ENCODE peak calls at places on chromosomes 1 and 21, in four cellular contexts. L is A549, F is tibial nerve, N is transverse colon. E is an unnamed sample. For H3K9me3, the result is how much of the 10 kb centered on the place peaks cover.

GRCh38 chr1:151881479-151881878 is 27.8 kb downstream of the THEM4 start:
- DNase-seq in L (no peak), F (no peak), N (no peak), E (no peak)

GRCh38 chr1:155929057-155929456 is 5.2 kb downstream of the KHDC4 start:
- DNase-seq in L (no peak), F (no peak), N (no peak), E (no peak)

GRCh38 chr1:158045639-158046038 is 52.2 kb downstream of the KIRREL1 start:
- DNase-seq in L (no peak), F (no peak), N (no peak), E (peak)

GRCh38 chr1:248871837-248872401 is 13.0 kb upstream of the ZNF692 start:
- DNase-seq in L (no peak), F (no peak), N (no peak), E (no peak)

GRCh38 chr1:41558761-41559171 is 74.3 kb upstream of the EDN2 start:
- DNase-seq in L (no peak), F (no peak), N (no peak), E (no peak)

GRCh38 chr1:34816778-34817177 is 24.0 kb downstream of the GJA4 start:
- DNase-seq in L (no peak), F (no peak), N (no peak), E (no peak)

GRCh38 chr1:197180252-197180878 is 33.9 kb upstream of the ASPM start:
- DNase-seq in L (peak), F (no peak), N (no peak), E (no peak)

GRCh38 chr21:32475162-32475812 is 62.8 kb downstream of the EVA1C start:
- DNase-seq in L (no peak), F (no peak), N (no peak), E (no peak)

GRCh38 chr1:67648582-67649326 is 36.2 kb upstream of the GADD45A start:
- DNase-seq in L (no peak), F (no peak), N (no peak), E (no peak)

GRCh38 chr1:46532095-46532494 is 19.4 kb downstream of the KNCN start:
- DNase-seq in L (no peak), F (no peak), N (no peak), E (no peak)

GRCh38 chr1:117210831-117211261 is at the start of gene VTCN1:
- DNase-seq in L (peak), F (no peak), N (peak), E (no peak)

GRCh38 chr21:32412998-32413504 is 545 bp downstream of the EVA1C start:
- DNase-seq in L (no peak), F (peak), N (peak), E (peak)

GRCh38 chr1:202661136-202661845 is 49.0 kb downstream of the SYT2 start:
- DNase-seq in L (peak), F (no peak), N (no peak), E (no peak)

GRCh38 chr1:78760858-78761257 is 111.2 kb downstream of the IFI44 start:
- DNase-seq in L (peak), F (no peak), N (no peak), E (no peak)

GRCh38 chr1:206012086-206012859 is 9.1 kb upstream of the RAB7B start:
- DNase-seq in L (no peak), F (peak), N (peak), E (no peak)

GRCh38 chr1:84998642-84999280 is 1.8 kb upstream of the MCOLN2 start:
- DNase-seq in L (no peak), F (no peak), N (peak), E (no peak)

GRCh38 chr1:50279622-50280320 is 143.5 kb downstream of the DMRTA2 start:
- DNase-seq in L (no peak), F (no peak), N (no peak), E (no peak)

GRCh38 chr1:162632234-162632666 is at the start of gene DDR2:
- DNase-seq in L (no peak), F (peak), N (peak), E (peak)

GRCh38 chr1:41537788-41538351 is 53.4 kb upstream of the EDN2 start:
- DNase-seq in L (no peak), F (no peak), N (peak), E (peak)

GRCh38 chr1:152168535-152168868 is 9.5 kb upstream of the RPTN start:
- DNase-seq in L (no peak), F (no peak), N (no peak), E (no peak)

GRCh38 chr1:234608026-234608719 is 1.8 kb downstream of the IRF2BP2 start:
- DNase-seq in L (peak), F (peak), N (peak), E (peak)

GRCh38 chr1:226626577-226626956 is 78.0 kb downstream of the STUM start:
- DNase-seq in L (peak), F (peak), N (peak), E (peak)

GRCh38 chr1:150560011-150560438 is 10.8 kb downstream of the ADAMTSL4 start:
- DNase-seq in L (peak), F (peak), N (peak), E (peak)

GRCh38 chr1:155979525-155980343 is 1.4 kb upstream of the ARHGEF2 start:
- DNase-seq in L (no peak), F (no peak), N (peak), E (no peak)

GRCh38 chr1:54096491-54097235 is 43.3 kb downstream of the TCEANC2 start:
- DNase-seq in L (no peak), F (no peak), N (no peak), E (no peak)

GRCh38 chr1:115251340-115251748 is 86.7 kb downstream of the NGF start:
- DNase-seq in L (no peak), F (no peak), N (no peak), E (no peak)

GRCh38 chr1:78231894-78232293 is 186.1 kb downstream of the GIPC2 start:
- DNase-seq in L (no peak), F (no peak), N (no peak), E (no peak)

GRCh38 chr1:831522-831921 is 92.2 kb upstream of the SAMD11 start:
- DNase-seq in L (no peak), F (no peak), N (no peak), E (no peak)

GRCh38 chr1:38559180-38559874 is 300.2 kb downstream of the RRAGC start:
- DNase-seq in L (no peak), F (no peak), N (peak), E (peak)

GRCh38 chr1:230565141-230565540 is 77.1 kb upstream of the COG2 start:
- DNase-seq in L (no peak), F (no peak), N (no peak), E (no peak)

GRCh38 chr21:38848187-38848609 is 42.5 kb downstream of the ETS2 start:
- DNase-seq in L (no peak), F (no peak), N (no peak), E (no peak)

GRCh38 chr1:172431721-172432192 is 11.3 kb downstream of the C1orf105 start:
- DNase-seq in L (no peak), F (no peak), N (peak), E (no peak)

GRCh38 chr1:162091681-162092524 is 22.4 kb downstream of the NOS1AP start:
- DNase-seq in L (no peak), F (no peak), N (no peak), E (no peak)

GRCh38 chr1:84508510-84508909 is 2.1 kb upstream of the GNG5 start:
- DNase-seq in L (no peak), F (no peak), N (no peak), E (no peak)

GRCh38 chr1:109796484-109797305 is 33.0 kb upstream of the EPS8L3 start:
- DNase-seq in L (no peak), F (no peak), N (peak), E (no peak)

DNA sequence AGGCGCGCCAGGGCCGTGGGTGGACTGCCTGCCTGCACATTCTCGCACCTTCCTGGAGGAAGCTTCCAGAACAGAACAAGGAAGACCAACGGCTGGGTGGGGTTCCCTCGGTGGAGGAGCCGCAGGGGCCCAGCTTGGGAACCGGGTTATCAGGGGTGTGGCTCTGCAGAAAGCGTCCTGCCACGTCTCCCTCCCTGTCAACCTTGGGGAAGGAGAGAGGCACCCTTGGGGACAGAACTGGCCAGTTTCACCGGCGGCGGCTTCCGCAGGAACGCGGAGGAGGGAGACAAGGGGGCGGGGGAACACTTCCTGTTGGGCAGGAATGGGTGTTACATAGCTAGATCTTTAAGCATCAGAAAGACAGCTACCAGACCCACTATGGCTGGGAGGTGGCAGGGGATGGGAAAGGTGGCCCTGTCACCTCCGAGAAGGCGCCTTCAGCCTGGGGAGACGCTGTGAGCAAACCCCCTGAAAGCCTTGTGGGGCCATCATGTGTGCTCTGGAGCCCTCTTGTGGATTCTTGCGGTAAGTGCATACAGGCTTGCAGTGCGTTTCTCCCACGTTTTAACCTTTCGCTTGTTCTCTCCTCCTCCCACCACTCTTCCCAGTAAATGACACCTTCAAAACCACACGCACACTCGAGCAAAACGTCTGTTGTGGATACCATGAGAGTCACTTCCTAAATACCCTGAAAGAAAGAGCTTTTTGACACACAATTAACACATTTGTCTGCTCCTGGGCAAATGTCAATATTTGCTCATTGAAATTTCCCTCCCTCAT is 3.8 kb upstream of the PLEKHA6 start:
- DNase-seq in L (peak), F (peak), N (peak), E (peak)
- TF ChIP-seq EP300 in L (no peak), F (peak), N (no peak), E (no peak)

GRCh38 chr1:65260851-65261473 is 48.4 kb upstream of the DNAJC6 start:
- DNase-seq in L (peak), F (no peak), N (no peak), E (no peak)
- H3K9me3 ChIP-seq in L (under half), F (under half), N (under half), E (under half)

DNA sequence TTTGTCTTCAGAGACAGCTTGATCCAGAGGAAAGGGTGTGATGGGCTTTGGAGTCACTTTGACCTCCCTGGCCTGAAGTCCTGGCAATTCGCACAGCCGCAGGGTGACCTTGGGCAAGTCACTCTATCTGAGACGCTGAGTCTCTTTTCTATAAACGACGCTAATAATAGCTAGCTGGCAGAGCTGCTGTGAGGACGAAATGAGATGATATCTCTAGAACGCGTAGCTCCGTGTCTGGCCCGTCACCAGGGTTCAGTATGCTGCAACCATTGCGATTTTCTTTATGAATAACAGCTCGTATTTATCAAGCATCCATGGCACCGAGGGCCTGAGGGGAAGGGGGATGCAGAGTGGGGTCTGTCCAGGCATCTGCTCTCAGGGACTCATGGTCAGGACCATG is 58.7 kb downstream of the IGSF21 start:
- DNase-seq in L (no peak), F (no peak), N (no peak), E (no peak)
- H3K27ac ChIP-seq in L (no peak), F (no peak), N (no peak), E (no peak)

GRCh38 chr1:23019094-23019850 is at the start of gene KDM1A:
- DNase-seq in L (peak), F (peak), N (peak), E (peak)
- TF ChIP-seq EP300 in L (no peak), F (peak), N (no peak), E (no peak)

GRCh38 chr1:238549135-238549534 is 658.4 kb upstream of the ZP4 start:
- DNase-seq in L (no peak), F (no peak), N (no peak), E (no peak)
- H3K9me3 ChIP-seq in L (under half), F (under half), N (under half), E (under half)

GRCh38 chr1:207920481-207921050 is 9.6 kb upstream of the CD34 start:
- DNase-seq in L (no peak), F (no peak), N (no peak), E (no peak)
- H3K27ac ChIP-seq in L (no peak), F (no peak), N (peak), E (no peak)

GRCh38 chr1:25430073-25430665 is 528 bp upstream of the MACO1 start:
- DNase-seq in L (peak), F (peak), N (peak), E (peak)

GRCh38 chr1:25431495-25432363 is 1.0 kb downstream of the MACO1 start:
- DNase-seq in L (no peak), F (no peak), N (no peak), E (peak)

GRCh38 chr1:25427696-25428095 is 3.0 kb upstream of the MACO1 start:
- DNase-seq in L (no peak), F (no peak), N (no peak), E (no peak)

GRCh38 chr1:25430666-25431494 is at the start of gene MACO1:
- DNase-seq in L (peak), F (peak), N (peak), E (peak)

GRCh38 chr1:25428475-25429166 is 2.1 kb upstream of the MACO1 start:
- DNase-seq in L (no peak), F (no peak), N (no peak), E (no peak)
- TF ChIP-seq EP300 in L (no peak), F (no peak), N (no peak), E (no peak)

GRCh38 chr21:28294046-28294445 is 698.6 kb downstream of the LTN1 start:
- DNase-seq in L (no peak), F (no peak), N (no peak), E (no peak)
- H3K9me3 ChIP-seq in L (under half), F (under half), N (under half), E (under half)

E was measured in ovary.